ENCODE peak calls at places on chromosomes 4 and X, in seven cellular contexts. One of them, this sample, is unnamed.

GRCh38 chrX:154398668-154399526 is 720 bp downstream of the RPL10 start:
- DNase-seq in PC-3: peak
- DNase-seq in mammary epithelial cell: peak
- DNase-seq in uterus: peak
- DNase-seq in lower lobe of right lung: peak
- DNase-seq in left lung: peak
- DNase-seq in A549: no peak
- DNase-seq in this sample: peak

GRCh38 chrX:9682456-9682855 is 83.2 kb downstream of the GPR143 start:
- DNase-seq in PC-3: peak
- DNase-seq in mammary epithelial cell: no peak
- DNase-seq in uterus: no peak
- DNase-seq in lower lobe of right lung: no peak
- DNase-seq in left lung: no peak
- DNase-seq in A549: no peak
- DNase-seq in this sample: no peak

GRCh38 chrX:75155454-75155829 is 641 bp downstream of the ABCB7 start:
- DNase-seq in PC-3: peak
- DNase-seq in mammary epithelial cell: peak
- DNase-seq in uterus: no peak
- DNase-seq in lower lobe of right lung: no peak
- DNase-seq in left lung: no peak
- DNase-seq in A549: no peak
- DNase-seq in this sample: no peak

GRCh38 chr4:156970501-156971167 is 965 bp downstream of the PDGFC start:
- DNase-seq in PC-3: peak
- DNase-seq in mammary epithelial cell: peak
- DNase-seq in uterus: peak
- DNase-seq in lower lobe of right lung: peak
- DNase-seq in left lung: peak
- DNase-seq in A549: peak
- DNase-seq in this sample: peak

GRCh38 chr4:151322565-151322964 is 2.8 kb downstream of the SH3D19 start:
- DNase-seq in PC-3: no peak
- DNase-seq in mammary epithelial cell: no peak
- DNase-seq in uterus: no peak
- DNase-seq in lower lobe of right lung: no peak
- DNase-seq in left lung: no peak
- DNase-seq in A549: no peak
- DNase-seq in this sample: no peak

GRCh38 chr4:85603437-85604336 is 128.7 kb downstream of the ARHGAP24 start:
- DNase-seq in PC-3: no peak
- DNase-seq in mammary epithelial cell: no peak
- DNase-seq in uterus: no peak
- DNase-seq in lower lobe of right lung: no peak
- DNase-seq in left lung: no peak
- DNase-seq in A549: no peak
- DNase-seq in this sample: no peak

GRCh38 chrX:43958529-43958928 is 14.7 kb downstream of the NDP start:
- DNase-seq in PC-3: peak
- DNase-seq in mammary epithelial cell: peak
- DNase-seq in uterus: no peak
- DNase-seq in lower lobe of right lung: no peak
- DNase-seq in left lung: no peak
- DNase-seq in A549: peak
- DNase-seq in this sample: peak

GRCh38 chrX:56728752-56729151 is 291 bp upstream of the NBDY start:
- DNase-seq in PC-3: peak
- DNase-seq in mammary epithelial cell: peak
- DNase-seq in uterus: no peak
- DNase-seq in lower lobe of right lung: no peak
- DNase-seq in left lung: no peak
- DNase-seq in A549: peak
- DNase-seq in this sample: no peak

GRCh38 chrX:134172588-134173259 is 64.3 kb upstream of the CCDC160 start:
- DNase-seq in PC-3: no peak
- DNase-seq in mammary epithelial cell: no peak
- DNase-seq in uterus: peak
- DNase-seq in lower lobe of right lung: peak
- DNase-seq in left lung: peak
- DNase-seq in A549: peak
- DNase-seq in this sample: no peak

GRCh38 chrX:150887906-150888465 is 10.5 kb downstream of the CD99L2 start:
- DNase-seq in PC-3: peak
- DNase-seq in mammary epithelial cell: peak
- DNase-seq in uterus: no peak
- DNase-seq in lower lobe of right lung: no peak
- DNase-seq in left lung: no peak
- DNase-seq in A549: no peak
- DNase-seq in this sample: no peak

GRCh38 chrX:110310896-110311295 is 7.0 kb downstream of the AMMECR1 start:
- DNase-seq in PC-3: no peak
- DNase-seq in mammary epithelial cell: no peak
- DNase-seq in uterus: no peak
- DNase-seq in lower lobe of right lung: no peak
- DNase-seq in left lung: no peak
- DNase-seq in A549: no peak
- DNase-seq in this sample: no peak

GRCh38 chrX:12497832-12498591 is 293.2 kb upstream of the PRPS2 start:
- DNase-seq in PC-3: peak
- DNase-seq in mammary epithelial cell: no peak
- DNase-seq in uterus: no peak
- DNase-seq in lower lobe of right lung: no peak
- DNase-seq in left lung: no peak
- DNase-seq in A549: peak
- DNase-seq in this sample: peak

GRCh38 chr4:175109933-175110332 is 191.8 kb downstream of the ADAM29 start:
- DNase-seq in PC-3: no peak
- DNase-seq in mammary epithelial cell: no peak
- DNase-seq in uterus: no peak
- DNase-seq in lower lobe of right lung: no peak
- DNase-seq in left lung: no peak
- DNase-seq in A549: no peak
- DNase-seq in this sample: peak

GRCh38 chr4:15584785-15585184 is 70.4 kb downstream of the FBXL5 start:
- DNase-seq in PC-3: no peak
- DNase-seq in mammary epithelial cell: no peak
- DNase-seq in uterus: no peak
- DNase-seq in lower lobe of right lung: no peak
- DNase-seq in left lung: no peak
- DNase-seq in A549: no peak
- DNase-seq in this sample: no peak

GRCh38 chr4:118711047-118711446 is 25.9 kb downstream of the METTL14 start:
- DNase-seq in PC-3: no peak
- DNase-seq in mammary epithelial cell: no peak
- DNase-seq in uterus: no peak
- DNase-seq in lower lobe of right lung: no peak
- DNase-seq in left lung: no peak
- DNase-seq in A549: no peak
- DNase-seq in this sample: no peak

GRCh38 chr4:74446193-74446868 is 1.4 kb downstream of the AREG start:
- DNase-seq in PC-3: peak
- DNase-seq in mammary epithelial cell: peak
- DNase-seq in uterus: no peak
- DNase-seq in lower lobe of right lung: no peak
- DNase-seq in left lung: no peak
- DNase-seq in A549: no peak
- DNase-seq in this sample: no peak

GRCh38 chrX:66633541-66633940 is 5.3 kb downstream of the EDA2R start:
- DNase-seq in PC-3: no peak
- DNase-seq in mammary epithelial cell: peak
- DNase-seq in uterus: no peak
- DNase-seq in lower lobe of right lung: no peak
- DNase-seq in left lung: no peak
- DNase-seq in A549: no peak
- DNase-seq in this sample: no peak

GRCh38 chr4:177281544-177281943 is 28.1 kb upstream of the NEIL3 start:
- DNase-seq in PC-3: no peak
- DNase-seq in mammary epithelial cell: no peak
- DNase-seq in uterus: no peak
- DNase-seq in lower lobe of right lung: no peak
- DNase-seq in left lung: no peak
- DNase-seq in A549: no peak
- DNase-seq in this sample: no peak

GRCh38 chrX:7378406-7378805 is 230.5 kb upstream of the PUDP start:
- DNase-seq in PC-3: no peak
- DNase-seq in mammary epithelial cell: no peak
- DNase-seq in uterus: no peak
- DNase-seq in lower lobe of right lung: no peak
- DNase-seq in left lung: no peak
- DNase-seq in A549: no peak
- DNase-seq in this sample: no peak

GRCh38 chr4:2714071-2714770 is 41.9 kb downstream of the TNIP2 start:
- DNase-seq in PC-3: no peak
- DNase-seq in mammary epithelial cell: no peak
- DNase-seq in uterus: no peak
- DNase-seq in lower lobe of right lung: no peak
- DNase-seq in left lung: no peak
- DNase-seq in A549: no peak
- DNase-seq in this sample: no peak

GRCh38 chr4:1359976-1360375 is 13.0 kb downstream of the UVSSA start:
- DNase-seq in PC-3: no peak
- DNase-seq in mammary epithelial cell: no peak
- DNase-seq in uterus: no peak
- DNase-seq in lower lobe of right lung: no peak
- DNase-seq in left lung: peak
- DNase-seq in A549: no peak
- DNase-seq in this sample: no peak

DNA sequence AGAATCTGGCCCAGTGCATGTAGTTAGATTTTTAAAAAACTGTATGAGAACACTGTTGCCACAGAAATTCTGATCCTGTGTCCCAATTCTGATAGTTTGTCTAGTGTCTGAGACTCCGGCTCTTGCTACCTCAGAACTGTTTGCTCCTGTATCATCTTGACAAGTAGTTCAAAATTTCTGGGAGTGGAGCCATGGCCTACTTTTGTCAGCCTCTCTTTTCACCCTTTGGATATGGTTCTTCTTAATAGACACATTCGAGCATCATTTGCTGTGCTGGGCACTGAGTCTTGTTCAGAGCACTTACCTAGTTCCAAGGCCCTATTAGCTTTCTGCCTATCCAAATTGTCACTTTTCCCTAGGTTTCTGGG is 46.9 kb downstream of the ATP10D start:
- DNase-seq in PC-3: no peak
- DNase-seq in mammary epithelial cell: no peak
- DNase-seq in uterus: no peak
- DNase-seq in lower lobe of right lung: no peak
- DNase-seq in left lung: no peak
- DNase-seq in A549: no peak
- DNase-seq in this sample: no peak
- H3K27ac ChIP-seq in PC-3: peak
- H3K27ac ChIP-seq in mammary epithelial cell: peak
- H3K27ac ChIP-seq in uterus: peak
- H3K27ac ChIP-seq in lower lobe of right lung: peak
- H3K27ac ChIP-seq in left lung: peak
- H3K27ac ChIP-seq in A549: peak
- H3K27ac ChIP-seq in this sample: no peak

DNA sequence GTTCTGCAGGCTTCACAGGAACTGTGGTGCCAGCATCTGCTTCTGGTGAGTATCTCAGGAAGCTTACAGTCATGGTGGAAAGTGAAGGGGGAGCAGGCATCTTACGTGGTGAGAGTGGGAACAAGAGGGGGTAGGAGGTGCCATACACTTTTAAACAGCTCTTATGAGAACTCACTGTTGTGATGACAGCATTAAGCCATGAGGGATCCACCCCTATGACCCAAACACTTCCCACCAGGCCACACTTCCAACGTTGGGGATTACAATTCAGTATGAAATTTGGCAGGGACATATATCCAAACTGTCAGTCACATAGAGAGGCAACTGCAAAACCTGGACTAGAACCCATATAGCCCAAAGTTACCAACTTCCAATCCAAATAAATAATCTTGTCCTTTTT is 43.1 kb upstream of the ZCCHC12 start:
- DNase-seq in PC-3: no peak
- DNase-seq in mammary epithelial cell: no peak
- DNase-seq in uterus: no peak
- DNase-seq in lower lobe of right lung: no peak
- DNase-seq in left lung: no peak
- DNase-seq in A549: no peak
- DNase-seq in this sample: no peak
- H3K27ac ChIP-seq in PC-3: peak
- H3K27ac ChIP-seq in mammary epithelial cell: no peak
- H3K27ac ChIP-seq in uterus: peak
- H3K27ac ChIP-seq in lower lobe of right lung: no peak
- H3K27ac ChIP-seq in left lung: no peak
- H3K27ac ChIP-seq in A549: no peak
- H3K27ac ChIP-seq in this sample: no peak

GRCh38 chrX:19479458-19479857 is 35.9 kb downstream of the MAP3K15 start:
- DNase-seq in PC-3: no peak
- DNase-seq in mammary epithelial cell: no peak
- DNase-seq in uterus: no peak
- DNase-seq in lower lobe of right lung: no peak
- DNase-seq in left lung: no peak
- DNase-seq in A549: no peak
- DNase-seq in this sample: no peak
- H3K27ac ChIP-seq in PC-3: no peak
- H3K27ac ChIP-seq in mammary epithelial cell: no peak
- H3K27ac ChIP-seq in uterus: no peak
- H3K27ac ChIP-seq in lower lobe of right lung: no peak
- H3K27ac ChIP-seq in left lung: no peak
- H3K27ac ChIP-seq in A549: no peak
- H3K27ac ChIP-seq in this sample: no peak

GRCh38 chr4:124941267-124941666 is 228.7 kb upstream of the ANKRD50 start:
- DNase-seq in PC-3: peak
- DNase-seq in mammary epithelial cell: peak
- DNase-seq in uterus: no peak
- DNase-seq in lower lobe of right lung: no peak
- DNase-seq in left lung: no peak
- DNase-seq in A549: no peak
- DNase-seq in this sample: no peak

GRCh38 chr4:124938836-124939235 is 226.3 kb upstream of the ANKRD50 start:
- DNase-seq in PC-3: no peak
- DNase-seq in mammary epithelial cell: no peak
- DNase-seq in uterus: no peak
- DNase-seq in lower lobe of right lung: no peak
- DNase-seq in left lung: no peak
- DNase-seq in A549: no peak
- DNase-seq in this sample: no peak

GRCh38 chr4:124937993-124938392 is 225.5 kb upstream of the ANKRD50 start:
- DNase-seq in PC-3: no peak
- DNase-seq in mammary epithelial cell: no peak
- DNase-seq in uterus: no peak
- DNase-seq in lower lobe of right lung: peak
- DNase-seq in left lung: no peak
- DNase-seq in A549: no peak
- DNase-seq in this sample: no peak

GRCh38 chr4:124939908-124940307 is 227.4 kb upstream of the ANKRD50 start:
- DNase-seq in PC-3: peak
- DNase-seq in mammary epithelial cell: peak
- DNase-seq in uterus: no peak
- DNase-seq in lower lobe of right lung: no peak
- DNase-seq in left lung: no peak
- DNase-seq in A549: no peak
- DNase-seq in this sample: no peak

DNA sequence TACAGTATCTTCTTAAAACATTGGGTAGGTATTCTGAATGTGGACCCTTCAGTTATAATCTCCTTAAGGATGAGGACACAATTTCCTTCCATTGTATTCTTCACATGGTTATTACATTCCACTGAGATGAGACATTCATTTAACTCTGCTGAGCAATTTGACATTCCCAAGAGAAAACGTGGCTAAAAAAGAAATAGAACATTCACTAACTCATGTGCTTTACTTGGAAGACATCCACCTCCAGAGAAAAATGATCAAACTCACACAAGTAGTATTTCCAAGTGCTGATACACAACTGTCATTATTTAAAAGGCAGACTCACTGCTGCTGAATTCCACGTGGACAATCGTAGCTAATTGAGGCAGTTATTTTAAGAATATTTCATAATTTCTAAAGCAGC is 227.9 kb upstream of the ANKRD50 start:
- DNase-seq in PC-3: peak
- DNase-seq in mammary epithelial cell: peak
- DNase-seq in uterus: no peak
- DNase-seq in lower lobe of right lung: no peak
- DNase-seq in left lung: no peak
- DNase-seq in A549: no peak
- DNase-seq in this sample: no peak
- H3K27ac ChIP-seq in PC-3: peak
- H3K27ac ChIP-seq in mammary epithelial cell: peak
- H3K27ac ChIP-seq in uterus: no peak
- H3K27ac ChIP-seq in lower lobe of right lung: no peak
- H3K27ac ChIP-seq in left lung: peak
- H3K27ac ChIP-seq in A549: no peak
- H3K27ac ChIP-seq in this sample: no peak

This sample was measured in WERI-Rb-1.